ENCODE peak calls at places on chromosomes 1 and 21, in nine cellular contexts. Z is Peyer's patch, W is transverse colon, G is endothelial cell of umbilical vein, B is esophagus muscularis mucosa, M is uterus, P is ovary, L is suprapubic skin, D is heart left ventricle. O is an unnamed sample.

GRCh38 chr1:48644950-48645605 is 131.6 kb downstream of the BEND5 start:
- DNase-seq in P (no peak), B (no peak), Z (no peak), D (no peak), M (no peak), L (no peak), G (no peak), W (no peak), O (no peak)

GRCh38 chr1:23977854-23978191 is 2.3 kb downstream of the SRSF10 start:
- DNase-seq in D (no peak), P (no peak), Z (no peak), G (no peak), W (no peak), M (no peak), L (no peak), B (no peak), O (no peak)

GRCh38 chr1:16067127-16067768 is 6.2 kb downstream of the FAM131C start:
- DNase-seq in D (no peak), P (no peak), Z (peak; percentile 69), W (peak; percentile 49), L (no peak), M (no peak), G (no peak), B (no peak), O (no peak)

GRCh38 chr1:227778401-227778947 is 37.0 kb upstream of the PRSS38 start:
- DNase-seq in B (no peak), Z (no peak), L (no peak), G (no peak), W (no peak), M (no peak), D (no peak), P (peak; percentile 24), O (no peak)

GRCh38 chr1:25484533-25484932 is 53.8 kb downstream of the MACO1 start:
- DNase-seq in P (no peak), L (no peak), G (no peak), B (no peak), M (no peak), D (no peak), W (no peak), Z (no peak), O (no peak)

GRCh38 chr1:177334856-177335255 is 164.1 kb downstream of the BRINP2 start:
- DNase-seq in L (no peak), M (no peak), G (no peak), W (no peak), D (no peak), Z (no peak), B (no peak), P (no peak), O (no peak)

GRCh38 chr21:46320331-46320801 is 3.3 kb downstream of the C21orf58 start:
- DNase-seq in M (no peak), B (no peak), P (no peak), L (no peak), G (peak; percentile 70), W (no peak), Z (no peak), D (no peak), O (no peak)

GRCh38 chr21:29334717-29335428 is 36.2 kb downstream of the BACH1 start:
- DNase-seq in B (no peak), Z (no peak), G (no peak), W (no peak), P (no peak), L (no peak), M (no peak), D (no peak), O (no peak)

GRCh38 chr1:44851308-44851707 is 8.3 kb upstream of the PTCH2 start:
- DNase-seq in P (no peak), L (no peak), Z (no peak), D (no peak), W (no peak), B (no peak), G (no peak), M (no peak), O (no peak)

GRCh38 chr1:211259596-211260126 is 495 bp downstream of the RCOR3 start:
- DNase-seq in P (peak; percentile 79), W (peak; percentile 61), M (peak; percentile 62), G (no peak), Z (no peak), L (peak; percentile 80), D (peak; percentile 73), B (no peak), O (no peak)

GRCh38 chr1:231626535-231626950 is at the start of gene DISC1:
- DNase-seq in W (peak; percentile 89), Z (peak; percentile 92), L (peak; percentile 90), M (peak; percentile 84), G (peak; percentile 97), P (peak; percentile 88), D (peak; percentile 90), B (peak; percentile 97), O (peak; percentile 94)

GRCh38 chr1:35807614-35808375 is at the start of gene AGO4:
- DNase-seq in D (peak; percentile 79), L (no peak), G (peak; percentile 42), B (no peak), P (peak; percentile 77), W (peak; percentile 55), Z (peak; percentile 71), M (peak; percentile 56), O (peak; percentile 92)

GRCh38 chr1:200180821-200181220 is 153.3 kb downstream of the NR5A2 start:
- DNase-seq in L (no peak), M (no peak), W (no peak), G (peak; percentile 78), Z (peak; percentile 67), P (no peak), D (peak; percentile 25), B (no peak), O (no peak)

GRCh38 chr1:84478876-84479868 is at the start of gene RPF1:
- DNase-seq in Z (peak; percentile 88), P (peak; percentile 74), M (peak; percentile 67), D (peak; percentile 81), G (peak; percentile 85), B (peak; percentile 94), W (peak; percentile 75), L (peak; percentile 86), O (peak; percentile 94)

DNA sequence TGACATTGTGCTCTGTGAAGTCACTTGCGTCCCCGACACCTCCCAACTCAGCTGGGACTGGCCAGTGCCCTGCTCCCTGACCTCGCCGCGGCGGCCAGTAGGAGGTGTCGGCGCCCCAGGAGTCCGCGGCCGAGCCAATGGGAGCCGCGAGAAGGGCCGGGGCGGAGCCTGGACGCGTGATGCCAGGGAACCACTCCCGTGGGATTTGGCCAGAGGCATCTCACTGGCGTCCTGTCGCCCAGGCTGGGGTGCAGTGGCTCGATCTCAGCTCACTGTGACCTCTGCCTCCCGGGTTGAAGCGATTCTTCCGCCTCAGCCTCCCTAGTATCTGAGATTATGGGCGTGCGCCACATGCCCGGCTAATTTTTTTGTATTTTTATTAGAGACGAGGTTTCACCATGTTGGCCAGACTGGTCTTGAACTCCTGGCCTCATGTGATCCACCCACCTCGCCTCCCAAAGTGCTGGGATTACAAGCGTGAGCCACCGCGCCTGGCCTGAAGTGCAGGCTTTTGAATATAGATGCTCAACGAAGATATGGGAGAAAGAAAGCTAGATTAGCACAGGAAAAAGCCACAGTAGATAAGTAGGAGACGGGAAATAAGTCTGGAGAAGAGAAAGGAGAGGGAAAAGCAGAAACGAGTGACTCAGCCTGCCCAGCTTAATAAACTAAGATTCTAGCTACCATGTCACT is 38.0 kb downstream of the ZBTB8OS start:
- DNase-seq in G (peak; percentile 86), P (peak; percentile 79), B (peak; percentile 93), W (peak; percentile 89), M (peak; percentile 59), Z (peak; percentile 90), L (peak; percentile 91), D (peak; percentile 95), O (peak; percentile 90)
- TF ChIP-seq POLR2A in G (peak; percentile 90), P (no peak), B (no peak), W (peak; percentile 62), M (peak; percentile 26), Z (peak; percentile 32), L (no peak), D (no peak), O (no peak)

DNA sequence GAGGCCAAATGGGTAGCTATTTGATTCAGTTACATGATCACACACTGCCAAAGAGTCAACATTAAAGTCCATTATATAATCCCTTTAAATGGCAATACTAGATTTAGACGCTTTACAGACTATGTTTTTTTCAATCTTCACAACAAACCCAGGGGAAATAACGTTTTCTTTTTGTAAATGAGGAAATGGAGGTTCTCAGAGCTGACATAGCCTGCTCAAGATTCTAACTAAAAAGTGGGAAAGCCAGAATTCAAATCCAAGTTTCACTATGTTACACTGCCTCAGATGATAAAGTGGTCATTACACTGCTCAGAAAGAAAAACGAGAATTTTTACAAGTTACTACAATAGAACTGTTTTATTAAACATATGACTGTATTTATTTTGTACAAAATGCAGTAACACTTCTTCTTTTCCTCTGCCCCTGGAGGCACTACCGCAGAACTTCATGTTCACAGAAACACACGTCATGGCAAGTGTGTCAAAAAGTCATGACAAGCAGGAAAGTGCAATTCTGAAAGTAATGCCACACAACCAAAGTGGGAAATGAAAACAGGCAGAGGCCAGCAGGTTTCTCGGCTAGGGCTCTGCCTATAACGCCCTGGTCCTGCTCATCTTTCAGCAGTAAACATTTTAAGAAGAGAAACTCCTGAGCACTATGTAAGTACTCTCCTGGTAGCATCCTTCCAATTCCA is 19.0 kb downstream of the THEMIS2 start:
- DNase-seq in B (no peak), W (peak; percentile 63), L (no peak), M (no peak), Z (peak; percentile 84), G (no peak), D (no peak), P (no peak), O (peak; percentile 81)
- H3K36me3 ChIP-seq in B (peaks cover 75% of the 10 kb centered on the region), W (no peaks in the 10 kb centered on the region), L (peaks cover 70% of the 10 kb centered on the region), M (no peaks in the 10 kb centered on the region), Z (peaks cover 67% of the 10 kb centered on the region), G (peaks cover 12% of the 10 kb centered on the region), D (peaks cover 57% of the 10 kb centered on the region), P (no peaks in the 10 kb centered on the region), O (peaks cover 59% of the 10 kb centered on the region)

GRCh38 chr1:236154126-236154525 is 11.8 kb downstream of the GPR137B start:
- DNase-seq in Z (no peak), M (no peak), B (no peak), L (no peak), D (no peak), P (no peak), W (no peak), G (no peak), O (no peak)

GRCh38 chr1:236154671-236155398 is 12.5 kb downstream of the GPR137B start:
- DNase-seq in W (no peak), G (no peak), D (no peak), P (no peak), L (no peak), Z (no peak), M (no peak), B (no peak), O (no peak)

GRCh38 chr1:236155841-236156503 is 13.6 kb downstream of the GPR137B start:
- DNase-seq in L (no peak), P (no peak), B (no peak), D (no peak), W (no peak), G (no peak), Z (no peak), M (no peak), O (peak; percentile 64)

GRCh38 chr1:236156512-236157208 is 14.3 kb downstream of the GPR137B start:
- DNase-seq in M (no peak), G (no peak), D (peak; percentile 41), W (peak; percentile 36), Z (peak; percentile 79), L (no peak), B (no peak), P (no peak), O (peak; percentile 87)

GRCh38 chr1:236155399-236155767 is 13.0 kb downstream of the GPR137B start:
- DNase-seq in B (no peak), L (no peak), Z (no peak), G (no peak), W (no peak), D (no peak), P (no peak), M (no peak), O (no peak)
- H3K4me1 ChIP-seq in B (no peaks in the 10 kb centered on the region), L (no peaks in the 10 kb centered on the region), Z (no peaks in the 10 kb centered on the region), G (no peaks in the 10 kb centered on the region), W (peaks cover 14% of the 10 kb centered on the region), D (peaks cover 18% of the 10 kb centered on the region), P (no peaks in the 10 kb centered on the region), M (no peaks in the 10 kb centered on the region), O (no peaks in the 10 kb centered on the region)

GRCh38 chr1:102365074-102365473 is 368.3 kb upstream of the OLFM3 start:
- DNase-seq in D (no peak), G (no peak), P (no peak), M (no peak), B (no peak), W (no peak), L (no peak), Z (no peak), O (no peak)
- TF ChIP-seq POLR2A in D (no peak), G (no peak), P (no peak), M (no peak), B (no peak), W (no peak), L (no peak), Z (no peak), O (no peak)